ENCODE peak calls at places on chromosomes 1 and 21, in four cellular contexts. A is K562, F is WTC11, M is HepG2. X is an unnamed sample.

GRCh38 chr21:42830456-42831455 is 48.6 kb downstream of the WDR4 start:
- DNase-seq in A (peak), F (no peak), M (no peak), X (no peak)

GRCh38 chr1:63475761-63476160 is 47.3 kb downstream of the ITGB3BP start:
- DNase-seq in A (no peak), F (no peak), M (no peak), X (no peak)

GRCh38 chr21:43855955-43856354 is 9.1 kb upstream of the AGPAT3 start:
- DNase-seq in A (no peak), F (no peak), M (no peak), X (no peak)

GRCh38 chr1:50774759-50775351 is 185.2 kb downstream of the FAF1 start:
- DNase-seq in A (peak), F (no peak), M (peak), X (peak)

GRCh38 chr1:119735217-119735616 is 23.5 kb downstream of the PHGDH start:
- DNase-seq in A (no peak), F (no peak), M (no peak), X (no peak)

GRCh38 chr1:204619721-204620120 is 65.8 kb downstream of the LRRN2 start:
- DNase-seq in A (no peak), F (no peak), M (no peak), X (no peak)

GRCh38 chr1:246784621-246785535 is 60.7 kb downstream of the SCCPDH start:
- DNase-seq in A (no peak), F (no peak), M (no peak), X (no peak)

GRCh38 chr21:44537930-44538911 is 1.8 kb downstream of the KRTAP10-1 start:
- DNase-seq in A (no peak), F (no peak), M (no peak), X (no peak)

GRCh38 chr1:58905628-58906256 is 121.9 kb upstream of the JUN start:
- DNase-seq in A (no peak), F (no peak), M (peak), X (no peak)

GRCh38 chr1:41338820-41339219 is 22.4 kb upstream of the FOXO6 start:
- DNase-seq in A (no peak), F (no peak), M (no peak), X (no peak)

GRCh38 chr1:31866450-31866801 is 50.6 kb upstream of the SPOCD1 start:
- DNase-seq in A (peak), F (no peak), M (no peak), X (no peak)

GRCh38 chr1:185567006-185567405 is 167.2 kb upstream of the HMCN1 start:
- DNase-seq in A (no peak), F (no peak), M (no peak), X (no peak)

GRCh38 chr1:222073307-222073995 is 331.6 kb upstream of the DUSP10 start:
- DNase-seq in A (no peak), F (no peak), M (no peak), X (no peak)

GRCh38 chr1:230501845-230502244 is 75.7 kb upstream of the PGBD5 start:
- DNase-seq in A (no peak), F (no peak), M (no peak), X (no peak)

GRCh38 chr21:38273745-38274544 is 17.2 kb downstream of the KCNJ15 start:
- DNase-seq in A (no peak), F (no peak), M (no peak), X (no peak)

GRCh38 chr1:176843352-176844297 is 320.9 kb downstream of the ASTN1 start:
- DNase-seq in A (peak), F (peak), M (peak), X (no peak)

GRCh38 chr1:11730429-11730861 is 5.5 kb upstream of the AGTRAP start:
- DNase-seq in A (no peak), F (no peak), M (no peak), X (no peak)

GRCh38 chr21:32411366-32412161 is 942 bp upstream of the EVA1C start:
- DNase-seq in A (peak), F (peak), M (no peak), X (no peak)

GRCh38 chr1:88685239-88685604 is 1.1 kb downstream of the PKN2 start:
- DNase-seq in A (no peak), F (no peak), M (no peak), X (no peak)

GRCh38 chr1:50861742-50862141 is 98.3 kb downstream of the FAF1 start:
- DNase-seq in A (no peak), F (no peak), M (no peak), X (no peak)

GRCh38 chr1:31531177-31532000 is 44.9 kb upstream of the TINAGL1 start:
- DNase-seq in A (no peak), F (no peak), M (no peak), X (no peak)

GRCh38 chr1:156477526-156478249 is 22.9 kb downstream of the MEF2D start:
- DNase-seq in A (no peak), F (no peak), M (no peak), X (no peak)

GRCh38 chr1:241630005-241630404 is 10.2 kb downstream of the CHML start:
- DNase-seq in A (no peak), F (no peak), M (no peak), X (no peak)

GRCh38 chr21:42833439-42833815 is 45.9 kb downstream of the WDR4 start:
- DNase-seq in A (peak), F (peak), M (peak), X (peak)

GRCh38 chr1:40901886-40902633 is 39.9 kb upstream of the CITED4 start:
- DNase-seq in A (no peak), F (no peak), M (no peak), X (no peak)

GRCh38 chr1:245278846-245279245 is 124.1 kb downstream of the KIF26B start:
- DNase-seq in A (no peak), F (no peak), M (no peak), X (no peak)

GRCh38 chr1:195030793-195031192 is 1577.4 kb downstream of the KCNT2 start:
- DNase-seq in A (no peak), F (no peak), M (no peak), X (no peak)

GRCh38 chr1:209250970-209251636 is 332.4 kb upstream of the CAMK1G start:
- DNase-seq in A (no peak), F (no peak), M (no peak), X (no peak)

GRCh38 chr1:109482242-109482641 is 1.5 kb upstream of the ATXN7L2 start:
- DNase-seq in A (no peak), F (no peak), M (no peak), X (no peak)
- TF ChIP-seq CREM in A (no peak), F (no peak), M (no peak), X (no peak)

GRCh38 chr1:97092824-97093223 is 371.2 kb downstream of the PTBP2 start:
- DNase-seq in A (no peak), F (no peak), M (no peak), X (no peak)

GRCh38 chr1:97095764-97096163 is 374.2 kb downstream of the PTBP2 start:
- DNase-seq in A (no peak), F (no peak), M (no peak), X (no peak)

GRCh38 chr1:97094257-97094972 is 372.8 kb downstream of the PTBP2 start:
- DNase-seq in A (no peak), F (no peak), M (no peak), X (no peak)

GRCh38 chr1:97091679-97092078 is 370.1 kb downstream of the PTBP2 start:
- DNase-seq in A (no peak), F (no peak), M (no peak), X (no peak)

DNA sequence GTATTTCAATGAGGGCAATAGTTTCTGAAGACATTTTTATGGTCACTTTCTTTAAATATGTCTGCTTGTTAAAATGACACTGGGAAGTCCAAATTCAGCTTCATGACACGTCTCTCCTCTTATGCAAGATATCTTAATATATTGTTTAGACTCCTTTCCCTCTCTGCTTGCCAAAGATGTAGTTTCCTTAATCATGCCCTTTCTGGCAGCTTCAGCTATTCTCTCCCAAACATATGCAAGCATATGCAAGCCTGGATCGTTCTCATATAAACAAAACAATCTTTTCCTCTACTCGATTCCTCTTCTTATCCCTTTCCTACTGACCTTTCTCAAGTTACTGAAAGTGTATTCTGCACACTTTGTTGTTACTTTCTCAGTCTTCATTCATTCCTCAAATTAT is 372.2 kb downstream of the PTBP2 start:
- DNase-seq in A (no peak), F (no peak), M (no peak), X (no peak)
- TF ChIP-seq CREM in A (no peak), F (no peak), M (no peak), X (no peak)

GRCh38 chr1:165632491-165632890 is 1.5 kb downstream of the MGST3 start:
- DNase-seq in A (no peak), F (no peak), M (no peak), X (no peak)
- TF ChIP-seq CREM in A (no peak), F (no peak), M (no peak), X (no peak)

DNA sequence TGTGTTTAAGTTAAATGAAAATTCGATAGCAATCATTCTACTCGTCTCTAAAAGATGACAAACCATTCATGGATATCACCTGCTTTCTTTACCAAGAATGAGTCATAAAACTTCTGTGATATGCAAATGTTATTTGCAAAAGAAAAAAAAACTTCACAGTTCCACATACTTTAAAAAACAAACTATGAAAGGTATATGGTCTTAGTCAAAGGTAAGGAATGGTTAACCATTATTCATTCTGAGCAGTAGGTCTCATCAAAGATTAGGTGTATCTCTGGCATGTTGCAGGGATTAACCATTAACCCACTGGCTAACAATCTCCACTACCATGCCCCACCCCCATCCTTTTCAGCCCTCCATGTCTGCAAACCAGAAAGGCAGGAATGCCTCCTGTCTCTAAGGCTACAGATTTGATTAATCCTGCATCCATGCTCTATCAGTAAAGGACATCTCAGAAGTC is 44.4 kb downstream of the PTPN14 start:
- DNase-seq in A (no peak), F (no peak), M (peak), X (no peak)
- TF ChIP-seq CREM in A (no peak), F (no peak), M (no peak), X (no peak)

DNA sequence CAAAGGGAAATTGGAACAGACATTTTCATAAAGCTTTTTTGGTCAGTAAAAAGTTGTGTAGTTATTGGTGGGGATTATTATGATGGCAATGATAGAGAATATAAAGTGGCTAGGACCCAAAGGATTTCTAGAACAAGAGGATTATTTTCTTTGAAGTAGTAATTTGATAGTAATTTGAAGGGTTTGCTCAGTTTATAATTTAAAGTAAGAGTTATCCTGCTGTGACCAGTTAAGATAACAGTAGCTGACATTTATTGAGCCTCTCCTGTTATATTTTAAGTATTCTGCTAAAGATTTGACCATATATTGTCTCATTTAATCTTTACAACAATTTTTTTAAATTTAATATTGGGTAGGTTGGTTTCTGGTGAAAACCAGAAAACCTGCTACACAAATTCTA is 14.7 kb downstream of the CAPZA1 start:
- DNase-seq in A (no peak), F (no peak), M (no peak), X (no peak)
- TF ChIP-seq CREM in A (no peak), F (no peak), M (no peak), X (no peak)

GRCh38 chr1:25024631-25025350 is 94.7 kb upstream of the RUNX3 start:
- DNase-seq in A (no peak), F (no peak), M (no peak), X (no peak)

GRCh38 chr1:25027876-25028586 is 98.0 kb upstream of the RUNX3 start:
- DNase-seq in A (no peak), F (no peak), M (no peak), X (no peak)

GRCh38 chr1:25028587-25028909 is 98.5 kb upstream of the RUNX3 start:
- DNase-seq in A (no peak), F (no peak), M (no peak), X (no peak)

GRCh38 chr1:25026304-25026703 is 96.2 kb upstream of the RUNX3 start:
- DNase-seq in A (no peak), F (no peak), M (no peak), X (no peak)

DNA sequence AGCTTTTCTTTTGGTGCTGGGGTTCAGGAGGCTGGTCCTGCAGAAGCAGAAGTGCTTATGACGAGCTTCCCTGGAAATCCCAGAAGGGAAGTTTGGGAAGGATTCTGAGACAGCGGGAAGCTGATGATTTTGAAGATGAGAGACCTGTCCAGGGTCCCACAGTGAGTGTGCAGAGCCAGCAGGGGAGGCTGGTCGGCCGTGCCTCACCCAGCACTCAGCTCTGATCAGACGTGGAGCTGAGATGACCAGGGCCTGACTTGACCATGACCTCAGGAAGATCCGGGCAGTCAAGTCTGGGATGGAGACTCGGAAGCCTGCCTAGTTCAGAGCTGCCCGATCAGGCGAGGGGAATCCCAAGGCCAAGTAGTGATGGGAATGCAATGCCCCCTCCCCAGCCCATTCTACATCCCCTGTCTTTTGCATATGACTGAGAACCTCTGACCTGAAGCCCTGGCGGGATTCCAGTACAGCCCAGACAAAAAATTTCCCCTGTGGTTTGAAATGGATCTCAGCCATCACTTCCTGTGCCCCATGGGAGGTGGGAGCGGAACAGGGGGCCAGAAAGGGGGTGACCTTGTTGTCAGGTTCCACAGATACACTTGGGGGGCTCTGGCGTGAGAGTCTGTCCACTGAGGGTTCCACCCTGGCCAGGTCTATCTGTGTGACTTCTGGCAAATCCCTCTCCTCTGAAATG is 96.8 kb upstream of the RUNX3 start:
- DNase-seq in A (no peak), F (no peak), M (no peak), X (no peak)
- TF ChIP-seq CREM in A (no peak), F (no peak), M (no peak), X (peak)

DNA sequence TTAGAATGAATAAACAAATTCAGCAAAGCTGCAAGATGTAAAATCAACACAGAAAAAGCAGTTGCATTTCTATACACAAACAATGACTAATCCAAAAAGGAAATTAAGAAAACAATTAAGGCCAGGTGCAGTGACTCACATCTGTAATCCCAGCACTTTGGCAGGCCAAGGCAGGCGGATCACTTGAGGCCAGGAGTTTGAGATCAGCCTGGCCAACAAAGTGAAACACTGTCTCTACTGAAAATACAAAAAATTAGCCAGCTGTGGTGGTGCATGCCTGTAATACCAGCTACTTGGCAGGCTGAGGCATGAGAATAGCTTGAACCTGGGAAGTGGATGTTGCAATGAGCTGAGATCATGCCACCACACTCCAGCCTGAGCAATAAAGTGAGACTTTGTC is 22.3 kb downstream of the THEM4 start:
- DNase-seq in A (no peak), F (no peak), M (no peak), X (no peak)
- TF ChIP-seq CREM in A (no peak), F (no peak), M (no peak), X (no peak)